ENCODE peak calls at places on chromosomes 1 and 21, in six cellular contexts. D is brain microvascular endothelial cell, C is prostate gland, Q is heart left ventricle, B is PC-3, V is psoas muscle. P is an unnamed sample.

GRCh38 chr1:24321712-24322635 is 2.8 kb downstream of the GRHL3 start:
- DNase-seq in D (peak; percentile 73), C (peak; percentile 50), Q (peak; percentile 47), B (peak; percentile 87), V (peak; percentile 73), P (peak; percentile 49)

GRCh38 chr1:199226163-199226562 is 587.3 kb downstream of the PTPRC start:
- DNase-seq in D (peak; percentile 64), C (no peak), Q (no peak), B (peak; percentile 75), V (no peak), P (no peak)

GRCh38 chr1:159916240-159917051 is 8.9 kb downstream of the TAGLN2 start:
- DNase-seq in D (peak; percentile 89), C (no peak), Q (no peak), B (peak; percentile 97), V (no peak), P (no peak)

GRCh38 chr1:227926216-227926791 is 21.4 kb downstream of the WNT9A start:
- DNase-seq in D (no peak), C (no peak), Q (no peak), B (no peak), V (peak; percentile 54), P (no peak)

GRCh38 chr1:1063945-1064831 is 9.9 kb downstream of the RNF223 start:
- DNase-seq in D (peak; percentile 87), C (peak; percentile 56), Q (peak; percentile 65), B (peak; percentile 91), V (peak; percentile 77), P (peak; percentile 54)

GRCh38 chr1:199399996-199400714 is 627.4 kb upstream of the NR5A2 start:
- DNase-seq in D (no peak), C (no peak), Q (no peak), B (no peak), V (no peak), P (no peak)

GRCh38 chr1:165941531-165941930 is 114.1 kb downstream of the UCK2 start:
- DNase-seq in D (no peak), C (no peak), Q (no peak), B (no peak), V (no peak), P (no peak)

GRCh38 chr1:25569599-25570458 is 26.4 kb downstream of the LDLRAP1 start:
- DNase-seq in D (no peak), C (no peak), Q (no peak), B (peak; percentile 17), V (no peak), P (no peak)

GRCh38 chr1:119648620-119649004 is 546 bp upstream of the ZNF697 start:
- DNase-seq in D (no peak), C (no peak), Q (no peak), B (no peak), V (no peak), P (no peak)

GRCh38 chr1:248853023-248853422 is 5.9 kb downstream of the ZNF692 start:
- DNase-seq in D (no peak), C (no peak), Q (no peak), B (no peak), V (no peak), P (no peak)

DNA sequence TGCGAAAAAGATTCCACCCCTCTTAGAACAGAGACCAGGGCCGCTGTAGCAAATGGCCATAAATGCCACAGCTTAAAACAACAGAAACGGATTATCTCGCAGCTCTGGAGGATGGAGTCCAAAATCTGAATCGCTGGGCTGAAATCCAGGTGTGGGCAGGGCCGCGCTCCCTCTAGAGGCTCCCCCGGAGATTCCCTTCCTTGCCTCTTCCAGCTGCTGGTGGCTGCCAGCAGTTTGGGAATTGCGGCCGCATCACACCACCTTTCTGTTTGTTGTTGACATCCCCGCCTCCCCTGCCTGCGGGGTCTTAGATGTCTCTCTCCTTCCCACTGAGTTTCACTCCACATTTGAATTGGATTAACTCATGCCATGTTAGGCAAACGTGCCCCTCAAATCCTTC is 15.6 kb downstream of the PDE9A start:
- DNase-seq in D (no peak), C (peak; percentile 46), Q (no peak), B (peak; percentile 52), V (no peak), P (no peak)
- TF ChIP-seq CTCF in D (peak; percentile 2), C (peak; percentile 35), Q (no peak), B (peak; percentile 62), V (no peak), P (no peak)

DNA sequence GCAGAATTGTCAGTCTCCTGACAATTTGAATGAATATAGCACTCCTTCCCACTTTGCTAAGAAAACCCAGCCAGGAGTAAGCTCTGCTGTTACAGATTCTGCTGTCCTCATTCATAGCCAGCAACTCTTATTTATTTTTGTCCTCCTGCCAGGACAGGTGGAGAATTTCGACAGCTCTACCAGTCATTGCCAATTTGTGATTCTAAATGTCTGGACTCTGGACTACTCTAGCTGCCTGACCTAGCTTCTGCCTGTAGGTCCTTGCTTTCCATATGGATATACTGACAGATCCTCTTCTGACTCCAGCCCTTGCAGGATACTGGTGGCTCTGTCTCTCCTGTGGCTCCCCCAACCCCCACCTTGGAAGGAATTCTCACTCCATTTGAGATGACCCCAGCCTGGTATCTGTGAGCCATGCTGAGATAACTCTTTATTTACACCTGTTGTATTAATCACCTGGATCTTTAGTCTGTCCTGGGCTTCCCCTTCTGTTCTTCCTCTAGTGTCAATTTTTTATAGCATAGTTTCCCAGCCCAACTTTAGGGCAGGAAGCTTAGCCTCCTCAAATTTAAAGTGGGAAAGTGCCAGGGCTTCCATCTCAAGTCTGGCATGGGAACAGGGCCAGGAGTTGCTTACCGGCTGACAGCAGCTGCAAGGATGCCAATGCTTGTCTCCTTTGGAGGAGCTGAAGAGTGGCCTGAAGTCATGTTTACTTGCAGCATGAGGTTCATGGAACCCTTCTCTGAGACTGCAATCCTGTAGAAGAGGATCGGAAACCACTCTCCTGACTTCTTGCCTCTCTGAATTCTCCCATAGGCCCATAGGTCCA is 6.7 kb downstream of the PM20D1 start:
- DNase-seq in D (no peak), C (peak; percentile 10), Q (no peak), B (no peak), V (no peak), P (no peak)
- H3K27ac ChIP-seq in D (no peak overlapping the region), C (no peak overlapping the region), Q (no peak overlapping the region), B (no peak overlapping the region), V (peak overlapping the region; percentile 36), P (no peak overlapping the region)

GRCh38 chr1:19137158-19137557 is 72.9 kb downstream of the UBR4 start:
- DNase-seq in D (no peak), C (no peak), Q (no peak), B (no peak), V (no peak), P (no peak)
- H3K36me3 ChIP-seq in D (peaks cover 83% of the 10 kb centered on the region), C (peaks cover 28% of the 10 kb centered on the region), Q (peaks cover 100% of the 10 kb centered on the region), B (peaks cover 66% of the 10 kb centered on the region), V (peaks cover 14% of the 10 kb centered on the region), P (peaks cover 36% of the 10 kb centered on the region)

GRCh38 chr1:61844006-61844405 is 101.7 kb downstream of the PATJ start:
- DNase-seq in D (no peak), C (no peak), Q (no peak), B (no peak), V (no peak), P (no peak)

GRCh38 chr1:61839702-61840101 is 97.4 kb downstream of the PATJ start:
- DNase-seq in D (no peak), C (no peak), Q (no peak), B (peak; percentile 79), V (no peak), P (no peak)

GRCh38 chr1:61842863-61843514 is 100.7 kb downstream of the PATJ start:
- DNase-seq in D (peak; percentile 32), C (peak; percentile 23), Q (no peak), B (peak; percentile 48), V (no peak), P (no peak)
- TF ChIP-seq CTCF in D (peak; percentile 56), C (no peak), Q (no peak), B (peak; percentile 56), V (no peak), P (no peak)

GRCh38 chr1:41102653-41103052 is 81.1 kb upstream of the SLFNL1 start:
- DNase-seq in D (no peak), C (no peak), Q (no peak), B (no peak), V (no peak), P (no peak)
- H3K27ac ChIP-seq in D (no peak overlapping the region), C (peak overlapping the region; percentile 16), Q (peak overlapping the region; percentile 65), B (peak overlapping the region; percentile 7), V (peak overlapping the region; percentile 47), P (no peak overlapping the region)

P was measured in lung.